ENCODE peak calls at places on chromosome 17, in six cellular contexts. T is pancreas, L is AG04450, N is left lung, U is HAP-1, E is heart right ventricle. I is an unnamed sample. For H3K9me3, the result is how much of the 10 kb centered on the place peaks cover.

GRCh38 chr17:32283745-32284207 is 18.1 kb downstream of the RHBDL3 start:
- DNase-seq in T (no peak), L (no peak), N (no peak), U (no peak), E (no peak), I (no peak)

GRCh38 chr17:34442387-34443111 is 79.5 kb upstream of the CCL1 start:
- DNase-seq in T (no peak), L (no peak), N (no peak), U (no peak), E (no peak), I (no peak)

GRCh38 chr17:65656390-65657250 is 95.2 kb upstream of the AXIN2 start:
- DNase-seq in T (no peak), L (no peak), N (no peak), U (no peak), E (no peak), I (no peak)

GRCh38 chr17:71828182-71828596 is 292.6 kb upstream of the SOX9 start:
- DNase-seq in T (no peak), L (no peak), N (no peak), U (no peak), E (no peak), I (no peak)

GRCh38 chr17:17119533-17119932 is 77.3 kb downstream of the MPRIP start:
- DNase-seq in T (no peak), L (peak), N (no peak), U (no peak), E (no peak), I (no peak)

GRCh38 chr17:71287246-71287828 is 833.5 kb upstream of the SOX9 start:
- DNase-seq in T (no peak), L (no peak), N (no peak), U (no peak), E (no peak), I (no peak)

GRCh38 chr17:45096141-45096540 is 35.0 kb downstream of the NMT1 start:
- DNase-seq in T (no peak), L (no peak), N (no peak), U (peak), E (no peak), I (peak)

GRCh38 chr17:81188491-81188840 is 22.4 kb upstream of the AATK start:
- DNase-seq in T (no peak), L (no peak), N (no peak), U (no peak), E (no peak), I (no peak)

GRCh38 chr17:42034059-42034458 is 14.2 kb downstream of the NKIRAS2 start:
- DNase-seq in T (no peak), L (no peak), N (no peak), U (no peak), E (no peak), I (peak)

GRCh38 chr17:12024332-12024731 is 3.7 kb downstream of the MAP2K4 start:
- DNase-seq in T (no peak), L (peak), N (no peak), U (no peak), E (no peak), I (no peak)

GRCh38 chr17:77307479-77308198 is 166.9 kb downstream of the SEC14L1 start:
- DNase-seq in T (no peak), L (no peak), N (no peak), U (no peak), E (no peak), I (no peak)

GRCh38 chr17:28343491-28343932 is 8.0 kb downstream of the TNFAIP1 start:
- DNase-seq in T (no peak), L (no peak), N (no peak), U (no peak), E (no peak), I (no peak)

GRCh38 chr17:18198530-18198929 is 14.9 kb downstream of the ALKBH5 start:
- DNase-seq in T (no peak), L (no peak), N (no peak), U (no peak), E (no peak), I (no peak)

GRCh38 chr17:74123350-74123749 is 80.1 kb upstream of the RPL38 start:
- DNase-seq in T (no peak), L (no peak), N (no peak), U (no peak), E (no peak), I (no peak)

GRCh38 chr17:16478693-16479092 is 13.3 kb downstream of the LRRC75A start:
- DNase-seq in T (no peak), L (no peak), N (no peak), U (no peak), E (no peak), I (no peak)

GRCh38 chr17:60359415-60359814 is 32.5 kb downstream of the USP32 start:
- DNase-seq in T (no peak), L (no peak), N (no peak), U (no peak), E (no peak), I (no peak)

GRCh38 chr17:6654816-6655731 is 3.5 kb downstream of the C17orf100 start:
- DNase-seq in T (peak), L (no peak), N (peak), U (no peak), E (no peak), I (no peak)

GRCh38 chr17:51257150-51258081 is 2.4 kb downstream of the MBTD1 start:
- DNase-seq in T (no peak), L (no peak), N (no peak), U (no peak), E (no peak), I (no peak)

GRCh38 chr17:18344021-18344420 is 19.3 kb downstream of the SHMT1 start:
- DNase-seq in T (no peak), L (no peak), N (no peak), U (no peak), E (no peak), I (no peak)

GRCh38 chr17:19448341-19449268 is 37.6 kb downstream of the RNF112 start:
- DNase-seq in T (peak), L (peak), N (no peak), U (peak), E (no peak), I (no peak)

GRCh38 chr17:19440421-19440820 is 29.4 kb downstream of the RNF112 start:
- DNase-seq in T (no peak), L (no peak), N (no peak), U (no peak), E (no peak), I (no peak)

GRCh38 chr17:19447085-19447583 is 36.1 kb downstream of the RNF112 start:
- DNase-seq in T (peak), L (peak), N (no peak), U (peak), E (no peak), I (peak)

GRCh38 chr17:19445105-19445504 is 34.1 kb downstream of the RNF112 start:
- DNase-seq in T (no peak), L (no peak), N (no peak), U (no peak), E (no peak), I (no peak)

DNA sequence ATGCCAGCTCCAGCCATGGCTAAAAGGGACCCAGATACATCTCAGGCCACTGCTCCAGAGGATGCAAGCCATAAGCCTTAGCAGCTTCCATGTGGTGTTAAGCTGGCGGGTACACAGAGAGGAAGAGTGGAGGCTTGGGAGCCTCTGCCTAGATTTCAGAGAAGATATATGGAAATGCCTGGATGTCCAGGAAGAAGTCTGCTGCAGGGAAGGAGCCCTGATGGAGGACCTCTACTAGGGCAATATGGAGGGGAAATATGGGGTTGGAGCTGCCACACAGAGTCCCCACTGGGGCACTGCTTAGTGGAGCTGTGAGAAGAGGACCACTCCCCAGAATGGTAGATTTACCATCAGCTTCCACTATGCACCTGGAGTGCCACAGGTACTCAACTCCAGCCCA is 32.1 kb downstream of the RNF112 start:
- DNase-seq in T (no peak), L (no peak), N (no peak), U (no peak), E (no peak), I (no peak)
- H3K9me3 ChIP-seq in T (under half), L (under half), N (under half), U (under half), E (under half), I (under half)

DNA sequence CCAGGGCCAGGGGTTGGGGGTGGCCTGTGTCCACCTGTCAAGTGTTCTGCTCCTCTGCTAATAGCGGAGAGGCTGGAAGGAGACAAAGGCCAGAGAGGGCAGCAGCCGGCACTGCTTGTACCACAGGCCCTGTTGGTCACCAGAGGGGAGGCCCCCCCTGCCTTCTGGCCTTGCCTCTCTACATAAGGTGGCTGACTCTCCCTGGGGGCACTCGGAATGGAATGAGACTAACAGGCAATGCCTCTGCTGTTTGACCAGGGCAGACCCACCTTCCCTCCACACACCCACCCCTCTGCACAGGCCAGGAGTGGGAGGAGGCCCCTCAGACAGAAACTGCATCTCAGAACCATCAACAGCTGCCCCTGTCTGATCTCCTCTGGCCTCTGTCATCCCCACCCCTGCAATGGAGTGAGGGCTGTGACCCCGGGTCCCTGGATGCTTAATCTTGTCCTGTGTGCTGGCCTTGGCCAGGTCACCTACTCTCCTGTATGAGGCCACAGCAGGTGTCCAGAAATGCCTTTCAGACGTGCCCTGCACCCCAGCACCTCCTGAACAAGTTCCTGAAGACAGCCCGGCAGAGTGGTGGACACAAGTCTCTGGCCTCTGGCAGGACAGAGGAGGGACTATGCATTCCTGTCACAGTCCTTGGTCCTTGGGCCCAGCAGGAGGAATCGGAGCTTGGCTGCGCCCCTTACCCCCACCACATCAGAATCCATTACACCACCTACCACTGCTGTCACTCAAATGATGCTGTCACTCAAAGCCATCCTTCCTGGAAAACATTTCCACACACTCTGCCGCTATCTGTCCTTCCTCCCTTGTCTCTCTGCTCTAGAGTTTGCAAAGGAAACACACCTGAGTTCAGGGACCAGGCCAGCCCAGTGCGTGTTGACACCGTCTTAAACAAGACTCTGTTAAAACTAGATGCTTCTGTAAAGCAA is 107.5 kb upstream of the ZNF750 start:
- DNase-seq in T (no peak), L (no peak), N (peak), U (no peak), E (no peak), I (no peak)
- H3K9me3 ChIP-seq in T (under half), L (half or more), N (under half), U (under half), E (under half), I (half or more)

DNA sequence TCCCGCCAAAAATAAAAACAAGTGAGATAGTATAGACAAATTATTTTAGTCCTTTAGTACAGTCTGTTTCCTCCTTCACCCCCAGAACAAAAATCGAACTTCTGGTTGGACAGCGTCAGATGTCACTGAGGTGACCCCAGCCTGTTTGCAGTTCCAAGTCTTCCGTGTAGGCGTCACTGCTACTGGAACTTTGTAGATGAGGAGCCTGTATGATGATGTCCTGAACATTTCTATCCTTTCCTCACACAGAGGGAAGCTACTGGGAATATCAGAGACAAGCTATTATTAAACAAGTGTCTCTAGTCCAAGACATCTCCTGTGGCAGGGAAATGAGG is 924 bp upstream of the VEZF1 start:
- DNase-seq in T (no peak), L (no peak), N (no peak), U (no peak), E (no peak), I (peak)
- H3K9me3 ChIP-seq in T (under half), L (under half), N (under half), U (under half), E (under half), I (under half)

GRCh38 chr17:26809033-26809432 is 484.9 kb upstream of the WSB1 start:
- DNase-seq in T (no peak), L (peak), N (no peak), U (no peak), E (no peak), I (no peak)
- H3K9me3 ChIP-seq in T (under half), L (half or more), N (under half), U (under half), E (under half), I (under half)

GRCh38 chr17:22128171-22128570 is 435.8 kb downstream of the KCNJ18 start:
- DNase-seq in T (no peak), L (no peak), N (no peak), U (no peak), E (no peak), I (no peak)
- H3K9me3 ChIP-seq in T (under half), L (under half), N (under half), U (under half), E (under half), I (under half)